ENCODE peak calls at places on chromosomes 1 and 21, in ten cellular contexts. A is uterus, N is K562, D is adrenal gland, E is tibial artery, V is esophagus muscularis mucosa, H is MM.1S, Q is dorsolateral prefrontal cortex, T is WERI-Rb-1, I is DND-41. W is an unnamed sample.

GRCh38 chr1:237220243-237220642 is 178.3 kb downstream of the RYR2 start:
- DNase-seq in Q (peak; percentile 82), D (no peak), V (no peak), I (no peak), A (peak; percentile 20), E (no peak), N (no peak), T (no peak), H (no peak), W (no peak)

GRCh38 chr1:185567006-185567405 is 167.2 kb upstream of the HMCN1 start:
- DNase-seq in T (no peak), E (no peak), I (no peak), N (peak; percentile 11), A (no peak), H (peak; percentile 65), Q (no peak), V (no peak), D (no peak), W (peak; percentile 66)

GRCh38 chr1:180488661-180489060 is 13.7 kb downstream of the ACBD6 start:
- DNase-seq in D (no peak), Q (no peak), T (no peak), N (no peak), E (no peak), V (no peak), A (no peak), H (no peak), I (no peak), W (no peak)

GRCh38 chr21:35086357-35086756 is 37.3 kb upstream of the RUNX1 start:
- DNase-seq in Q (no peak), H (no peak), A (no peak), N (no peak), E (no peak), D (no peak), V (no peak), T (no peak), I (no peak), W (no peak)

GRCh38 chr1:25565188-25565591 is 21.8 kb downstream of the LDLRAP1 start:
- DNase-seq in I (no peak), A (no peak), Q (no peak), N (no peak), T (no peak), H (peak; percentile 15), V (no peak), D (no peak), E (no peak), W (peak; percentile 41)

GRCh38 chr1:1137256-1138045 is 21.6 kb upstream of the C1orf159 start:
- DNase-seq in I (peak; percentile 70), E (no peak), H (peak; percentile 52), V (no peak), N (no peak), T (no peak), A (no peak), Q (no peak), D (no peak), W (peak; percentile 75)

GRCh38 chr1:246343251-246343650 is 163.8 kb downstream of the SMYD3 start:
- DNase-seq in I (no peak), N (no peak), T (no peak), V (no peak), D (no peak), H (peak; percentile 29), Q (no peak), A (no peak), E (no peak), W (peak; percentile 11)

GRCh38 chr1:46053734-46054133 is 78.7 kb downstream of the PIK3R3 start:
- DNase-seq in V (no peak), I (no peak), D (no peak), H (no peak), N (peak; percentile 62), Q (no peak), E (no peak), A (no peak), T (no peak), W (no peak)

GRCh38 chr1:117599822-117600221 is 6.0 kb upstream of the TENT5C start:
- DNase-seq in N (peak; percentile 41), V (no peak), H (peak; percentile 78), A (peak; percentile 0), T (no peak), I (no peak), Q (no peak), D (no peak), E (peak; percentile 54), W (no peak)

GRCh38 chr1:12113433-12114339 is 50.6 kb downstream of the TNFRSF8 start:
- DNase-seq in V (no peak), H (peak; percentile 20), E (no peak), I (no peak), Q (peak; percentile 38), T (no peak), A (no peak), D (no peak), N (peak; percentile 26), W (no peak)

GRCh38 chr1:115874929-115875328 is 34.0 kb upstream of the NHLH2 start:
- DNase-seq in N (no peak), H (no peak), T (no peak), E (no peak), I (no peak), Q (no peak), D (no peak), V (no peak), A (no peak), W (no peak)

GRCh38 chr1:44799770-44800584 is at the start of gene PLK3:
- DNase-seq in I (peak; percentile 98), A (peak; percentile 99), H (peak; percentile 97), V (peak; percentile 99), T (peak; percentile 99), Q (peak; percentile 98), N (peak; percentile 99), E (peak; percentile 99), D (peak; percentile 99), W (peak; percentile 99)

GRCh38 chr1:176745945-176746344 is 283.0 kb downstream of the PAPPA2 start:
- DNase-seq in E (no peak), A (no peak), T (peak; percentile 11), V (no peak), Q (no peak), H (no peak), I (no peak), D (no peak), N (peak; percentile 21), W (no peak)

GRCh38 chr1:43836267-43836951 is 97.2 kb upstream of the ARTN start:
- DNase-seq in H (peak; percentile 95), T (no peak), N (peak; percentile 75), I (peak; percentile 97), E (no peak), Q (peak; percentile 27), A (peak; percentile 36), V (peak; percentile 80), D (peak; percentile 38), W (peak; percentile 57)

GRCh38 chr21:21731626-21732025 is 733.4 kb downstream of the NCAM2 start:
- DNase-seq in T (no peak), N (no peak), D (no peak), V (no peak), H (no peak), E (no peak), Q (no peak), A (no peak), I (no peak), W (no peak)

GRCh38 chr21:17736072-17736471 is 83.1 kb downstream of the C21orf91 start:
- DNase-seq in V (no peak), T (no peak), I (no peak), Q (no peak), H (no peak), D (no peak), A (no peak), N (no peak), E (no peak), W (no peak)

DNA sequence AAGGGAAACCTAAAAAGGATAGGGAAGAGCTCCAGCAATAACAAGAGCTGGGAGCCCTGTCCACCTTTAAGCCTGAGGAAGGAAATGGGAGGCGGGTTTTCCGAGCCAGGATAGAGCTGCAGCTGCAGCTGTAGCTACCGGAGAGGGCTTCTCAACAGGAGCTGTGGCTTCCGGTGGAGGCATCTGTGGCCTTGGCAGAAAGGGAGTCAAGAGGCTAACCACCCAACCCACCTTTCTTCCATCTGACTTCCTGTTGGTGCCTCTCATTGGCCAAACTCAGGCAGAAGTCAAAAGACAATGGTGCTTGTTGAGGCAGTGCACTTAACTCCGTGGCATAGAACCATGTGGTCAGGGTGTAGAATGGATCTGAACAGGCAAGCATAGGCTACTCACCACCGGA is 313.1 kb upstream of the DAB1 start:
- DNase-seq in D (no peak), N (no peak), T (no peak), H (peak; percentile 17), E (no peak), A (no peak), V (peak; percentile 81), I (peak; percentile 84), Q (no peak), W (peak; percentile 1)
- H3K4me3 ChIP-seq in D (no peak overlapping the region), N (no peak overlapping the region), T (no peak overlapping the region), H (no peak overlapping the region), E (no peak overlapping the region), A (no peak overlapping the region), V (no peak overlapping the region), I (no peak overlapping the region), Q (no peak overlapping the region), W (no peak overlapping the region)

GRCh38 chr1:172320723-172321122 is 99.8 kb upstream of the C1orf105 start:
- DNase-seq in H (no peak), E (no peak), V (no peak), T (no peak), I (no peak), N (no peak), A (no peak), D (no peak), Q (no peak), W (no peak)
- TF ChIP-seq CTCF in H (no peak), E (no peak), V (peak; percentile 11), T (no peak), I (no peak), N (no peak), A (no peak), D (peak; percentile 10), Q (no peak), W (no peak)

DNA sequence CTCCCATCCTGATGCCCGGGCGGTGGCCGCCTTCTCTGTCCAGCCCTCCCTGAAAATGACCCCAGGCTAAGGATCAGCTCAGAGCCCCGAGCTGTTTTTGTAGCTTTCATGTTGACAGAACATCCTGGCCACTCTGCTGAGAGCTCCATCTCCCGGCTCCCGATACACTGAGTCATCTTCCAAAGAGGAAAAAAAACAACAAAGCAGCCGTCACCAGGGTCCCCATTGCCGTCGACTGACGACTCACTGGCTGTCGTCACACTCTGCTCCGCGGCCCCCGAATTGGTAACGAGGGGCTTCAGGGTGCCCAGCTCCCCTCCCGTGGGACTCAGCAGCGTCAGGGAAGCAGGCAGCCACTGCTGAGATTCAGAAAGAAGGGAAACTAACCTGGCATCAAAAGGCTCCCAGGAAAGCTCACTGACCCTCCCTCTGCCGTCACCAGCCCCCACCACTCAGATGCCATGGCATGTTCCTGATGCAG is 67.2 kb downstream of the CD46 start:
- DNase-seq in E (peak; percentile 40), D (peak; percentile 75), H (no peak), V (no peak), T (no peak), A (no peak), I (no peak), Q (no peak), N (no peak), W (no peak)
- H3K4me3 ChIP-seq in E (peak overlapping the region; percentile 81), D (no peak overlapping the region), H (no peak overlapping the region), V (peak overlapping the region; percentile 85), T (no peak overlapping the region), A (peak overlapping the region; percentile 78), I (no peak overlapping the region), Q (peak overlapping the region; percentile 89), N (no peak overlapping the region), W (no peak overlapping the region)

DNA sequence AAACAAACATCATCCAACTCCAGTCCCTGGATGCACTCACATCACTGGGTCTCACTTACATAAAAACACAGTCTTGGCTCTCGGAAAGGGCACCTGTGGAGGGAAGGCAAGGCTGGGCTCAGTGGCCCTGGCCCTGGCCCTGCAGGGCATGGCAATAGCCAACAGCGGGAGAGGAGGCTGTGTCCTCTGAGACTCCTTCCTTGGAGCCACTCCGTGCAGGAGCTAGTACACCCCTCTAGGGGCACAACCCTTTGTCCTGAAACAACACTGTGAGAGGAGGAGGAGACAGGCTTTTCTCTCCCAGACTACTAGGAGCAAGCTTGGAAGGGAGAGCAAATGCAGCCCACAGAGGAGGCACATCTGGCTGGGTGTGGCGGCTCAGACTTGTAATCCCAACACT is 28.0 kb downstream of the URB1 start:
- DNase-seq in N (no peak), T (no peak), V (no peak), E (no peak), H (no peak), Q (no peak), D (no peak), I (no peak), A (no peak), W (no peak)
- TF ChIP-seq CTCF in N (no peak), T (peak; percentile 8), V (no peak), E (no peak), H (no peak), Q (no peak), D (no peak), I (no peak), A (no peak), W (no peak)